ENCODE peak calls at places on chromosomes 3 and 15, in five cellular contexts. K is endothelial cell, C is NB4, R is brain microvascular endothelial cell, Q is coronary artery. W is an unnamed sample.

GRCh38 chr15:43928152-43928551 is 101.3 kb downstream of the WDR76 start:
- DNase-seq in K (no peak), C (no peak), R (no peak), Q (no peak), W (no peak)

GRCh38 chr3:98095870-98096269 is 8.9 kb downstream of the OR5AC2 start:
- DNase-seq in K (no peak), C (no peak), R (no peak), Q (no peak), W (no peak)

GRCh38 chr3:145869958-145870357 is 291.0 kb downstream of the PLOD2 start:
- DNase-seq in K (no peak), C (no peak), R (no peak), Q (no peak), W (no peak)

GRCh38 chr3:179837374-179837773 is 184.5 kb downstream of the USP13 start:
- DNase-seq in K (no peak), C (peak), R (no peak), Q (no peak), W (no peak)

GRCh38 chr15:99249270-99249817 is at the start of gene TTC23:
- DNase-seq in K (peak), C (peak), R (peak), Q (no peak), W (peak)

GRCh38 chr3:8453153-8453552 is 48.5 kb upstream of the LMCD1 start:
- DNase-seq in K (no peak), C (no peak), R (no peak), Q (peak), W (no peak)

GRCh38 chr15:57256941-57257340 is 119.4 kb upstream of the CGNL1 start:
- DNase-seq in K (no peak), C (no peak), R (no peak), Q (no peak), W (no peak)

GRCh38 chr15:61050844-61051569 is 178.1 kb downstream of the RORA start:
- DNase-seq in K (no peak), C (no peak), R (no peak), Q (no peak), W (no peak)

GRCh38 chr3:14587733-14588360 is 47.7 kb upstream of the GRIP2 start:
- DNase-seq in K (no peak), C (no peak), R (peak), Q (no peak), W (no peak)

GRCh38 chr3:31219131-31219843 is 313.4 kb upstream of the STT3B start:
- DNase-seq in K (no peak), C (peak), R (peak), Q (no peak), W (no peak)

GRCh38 chr3:138476526-138476925 is 42.1 kb downstream of the ESYT3 start:
- DNase-seq in K (no peak), C (no peak), R (no peak), Q (no peak), W (no peak)

GRCh38 chr3:22795917-22796316 is 407.2 kb upstream of the UBE2E2 start:
- DNase-seq in K (no peak), C (peak), R (no peak), Q (no peak), W (no peak)

GRCh38 chr3:171335559-171335958 is 124.6 kb downstream of the TNIK start:
- DNase-seq in K (no peak), C (no peak), R (no peak), Q (no peak), W (no peak)

GRCh38 chr3:146421814-146422748 is 47.3 kb downstream of the PLSCR2 start:
- DNase-seq in K (no peak), C (no peak), R (peak), Q (no peak), W (no peak)

GRCh38 chr15:44289352-44289790 is 852 bp downstream of the GOLM2 start:
- DNase-seq in K (no peak), C (peak), R (no peak), Q (no peak), W (no peak)

GRCh38 chr15:63086967-63087366 is 34.7 kb upstream of the LACTB start:
- DNase-seq in K (no peak), C (no peak), R (no peak), Q (no peak), W (no peak)

GRCh38 chr3:116512281-116512680 is 67.0 kb upstream of the LSAMP start:
- DNase-seq in K (no peak), C (no peak), R (no peak), Q (no peak), W (no peak)

GRCh38 chr15:94607176-94607654 is 375.9 kb downstream of the MCTP2 start:
- DNase-seq in K (peak), C (peak), R (no peak), Q (no peak), W (no peak)

GRCh38 chr3:152362086-152362485 is 93.4 kb downstream of the MBNL1 start:
- DNase-seq in K (no peak), C (no peak), R (no peak), Q (no peak), W (no peak)

GRCh38 chr15:60530653-60531052 is 51.7 kb upstream of the ICE2 start:
- DNase-seq in K (no peak), C (no peak), R (no peak), Q (no peak), W (no peak)

GRCh38 chr3:28915711-28916481 is 365.0 kb upstream of the RBMS3 start:
- DNase-seq in K (peak), C (peak), R (peak), Q (no peak), W (no peak)

GRCh38 chr3:149417174-149417573 is 39.7 kb upstream of the TM4SF1 start:
- DNase-seq in K (no peak), C (no peak), R (no peak), Q (no peak), W (no peak)

GRCh38 chr3:46566040-46566631 is at the start of gene LRRC2:
- DNase-seq in K (peak), C (no peak), R (peak), Q (no peak), W (no peak)

GRCh38 chr3:151795276-151795675 is 18.6 kb upstream of the AADAC start:
- DNase-seq in K (no peak), C (no peak), R (peak), Q (no peak), W (no peak)

GRCh38 chr3:18354706-18355105 is 70.4 kb downstream of the SATB1 start:
- DNase-seq in K (no peak), C (no peak), R (no peak), Q (no peak), W (no peak)

GRCh38 chr3:85821130-85821756 is 862.5 kb downstream of the CADM2 start:
- DNase-seq in K (peak), C (peak), R (peak), Q (no peak), W (peak)

GRCh38 chr15:56918907-56919707 is 663 bp downstream of the TCF12 start:
- DNase-seq in K (peak), C (peak), R (peak), Q (no peak), W (peak)

GRCh38 chr3:104642827-104643226 is 723.9 kb upstream of the ALCAM start:
- DNase-seq in K (no peak), C (no peak), R (no peak), Q (no peak), W (no peak)

GRCh38 chr3:107629556-107629955 is 106.8 kb downstream of the BBX start:
- DNase-seq in K (no peak), C (peak), R (no peak), Q (no peak), W (no peak)

GRCh38 chr3:140363801-140364200 is 314.1 kb upstream of the TRIM42 start:
- DNase-seq in K (no peak), C (no peak), R (no peak), Q (no peak), W (no peak)

GRCh38 chr15:29278436-29279099 is 8.9 kb upstream of the NSMCE3 start:
- DNase-seq in K (no peak), C (no peak), R (peak), Q (no peak), W (no peak)

W was measured in Karpas-422.